ENCODE peak calls at places on chromosomes 12 and 14, in seven cellular contexts. N is skeletal muscle cell, R is foreskin fibroblast, L is renal cortical epithelial cell, D is T-helper 9 cell, P is NCI-H2081, J is NCI-H510A treated with DMSO at 0.1 percent for 48 hours. Z is an unnamed sample.

GRCh38 chr12:116517431-116518045 is 41.6 kb upstream of the MAP1LC3B2 start:
- DNase-seq in N (no peak), R (no peak), L (no peak), D (no peak), P (no peak), J (no peak), Z (no peak)

GRCh38 chr12:79434561-79434960 is 256.2 kb downstream of the PAWR start:
- DNase-seq in N (no peak), R (no peak), L (no peak), D (no peak), P (no peak), J (no peak), Z (no peak)

GRCh38 chr12:10276774-10277173 is 30.9 kb upstream of the KLRD1 start:
- DNase-seq in N (no peak), R (no peak), L (peak), D (no peak), P (no peak), J (no peak), Z (no peak)

GRCh38 chr14:94571395-94571794 is 9.8 kb upstream of the SERPINA5 start:
- DNase-seq in N (no peak), R (no peak), L (no peak), D (no peak), P (no peak), J (no peak), Z (no peak)

GRCh38 chr14:103141117-103141796 is 18.0 kb downstream of the TNFAIP2 start:
- DNase-seq in N (no peak), R (no peak), L (peak), D (peak), P (peak), J (peak), Z (peak)

GRCh38 chr14:36659010-36659821 is 2.4 kb upstream of the PAX9 start:
- DNase-seq in N (no peak), R (no peak), L (no peak), D (no peak), P (no peak), J (peak), Z (no peak)

GRCh38 chr12:10016881-10017280 is 6.5 kb downstream of the CLEC12B start:
- DNase-seq in N (peak), R (no peak), L (peak), D (no peak), P (no peak), J (no peak), Z (no peak)

GRCh38 chr12:49627752-49628360 is 4.5 kb downstream of the PRPF40B start:
- DNase-seq in N (no peak), R (peak), L (peak), D (no peak), P (no peak), J (no peak), Z (peak)

GRCh38 chr12:57055834-57056233 is 5.9 kb upstream of the MYO1A start:
- DNase-seq in N (no peak), R (no peak), L (no peak), D (no peak), P (no peak), J (no peak), Z (no peak)

GRCh38 chr12:24966951-24967564 is 18.2 kb upstream of the BCAT1 start:
- DNase-seq in N (no peak), R (no peak), L (no peak), D (no peak), P (no peak), J (no peak), Z (no peak)

GRCh38 chr12:84740602-84741001 is 172.0 kb downstream of the SLC6A15 start:
- DNase-seq in N (no peak), R (no peak), L (no peak), D (no peak), P (no peak), J (no peak), Z (no peak)

GRCh38 chr12:101875112-101875961 is 2.0 kb upstream of the DRAM1 start:
- DNase-seq in N (no peak), R (no peak), L (peak), D (no peak), P (no peak), J (no peak), Z (no peak)

GRCh38 chr12:116933512-116934246 is 22.9 kb downstream of the FBXW8 start:
- DNase-seq in N (no peak), R (no peak), L (peak), D (no peak), P (no peak), J (no peak), Z (no peak)

GRCh38 chr12:66240106-66240820 is 51.2 kb downstream of the IRAK3 start:
- DNase-seq in N (no peak), R (no peak), L (no peak), D (no peak), P (no peak), J (no peak), Z (no peak)

GRCh38 chr12:108338915-108339657 is at the start of gene CMKLR1:
- DNase-seq in N (no peak), R (no peak), L (no peak), D (no peak), P (no peak), J (no peak), Z (no peak)

GRCh38 chr12:2375871-2376270 is 323.1 kb downstream of the CACNA1C start:
- DNase-seq in N (no peak), R (no peak), L (no peak), D (no peak), P (no peak), J (no peak), Z (no peak)

GRCh38 chr14:51908086-51908485 is 47.7 kb downstream of the GNG2 start:
- DNase-seq in N (no peak), R (no peak), L (no peak), D (no peak), P (no peak), J (no peak), Z (no peak)

GRCh38 chr14:50533806-50534205 is 1.4 kb upstream of the MAP4K5 start:
- DNase-seq in N (no peak), R (no peak), L (no peak), D (no peak), P (no peak), J (no peak), Z (peak)

GRCh38 chr14:76784881-76785280 is 23.6 kb downstream of the VASH1 start:
- DNase-seq in N (peak), R (peak), L (peak), D (peak), P (peak), J (peak), Z (peak)

GRCh38 chr14:96104469-96105057 is 65.4 kb downstream of the C14orf132 start:
- DNase-seq in N (peak), R (peak), L (peak), D (no peak), P (no peak), J (peak), Z (peak)

GRCh38 chr14:70947739-70948138 is 40.5 kb downstream of the PCNX1 start:
- DNase-seq in N (no peak), R (no peak), L (no peak), D (no peak), P (no peak), J (no peak), Z (no peak)

GRCh38 chr14:94581127-94581999 is at the start of gene SERPINA5:
- DNase-seq in N (no peak), R (peak), L (peak), D (no peak), P (no peak), J (no peak), Z (no peak)

GRCh38 chr14:95190857-95191256 is 33.5 kb upstream of the DICER1 start:
- DNase-seq in N (no peak), R (no peak), L (no peak), D (no peak), P (no peak), J (no peak), Z (no peak)

GRCh38 chr12:58395470-58395869 is 454.1 kb downstream of the ATP23 start:
- DNase-seq in N (peak), R (peak), L (peak), D (no peak), P (no peak), J (no peak), Z (no peak)

GRCh38 chr12:9700606-9700956 is 31.1 kb downstream of the CLEC2D start:
- DNase-seq in N (no peak), R (no peak), L (no peak), D (no peak), P (no peak), J (no peak), Z (no peak)

GRCh38 chr12:119334459-119335170 is at the start of gene CCDC60:
- DNase-seq in N (no peak), R (no peak), L (no peak), D (no peak), P (no peak), J (no peak), Z (no peak)

GRCh38 chr12:55717397-55718007 is 1.7 kb downstream of the BLOC1S1 start:
- DNase-seq in N (no peak), R (peak), L (peak), D (no peak), P (no peak), J (no peak), Z (no peak)

GRCh38 chr12:27291862-27292261 is 40.8 kb upstream of the BMAL2 start:
- DNase-seq in N (no peak), R (no peak), L (peak), D (no peak), P (no peak), J (no peak), Z (no peak)

GRCh38 chr14:106790189-106791036 is 1264.0 kb downstream of the TMEM121 start:
- DNase-seq in N (no peak), R (no peak), L (peak), D (peak), P (no peak), J (peak), Z (no peak)

GRCh38 chr12:53999596-54000104 is 311 bp upstream of the HOXC9 start:
- DNase-seq in N (peak), R (peak), L (no peak), D (no peak), P (peak), J (peak), Z (peak)

GRCh38 chr12:7150841-7151240 is 20.7 kb downstream of the CLSTN3 start:
- DNase-seq in N (no peak), R (no peak), L (no peak), D (no peak), P (no peak), J (no peak), Z (no peak)

GRCh38 chr12:64757778-64758177 is 1.4 kb downstream of the GNS start:
- DNase-seq in N (no peak), R (no peak), L (peak), D (no peak), P (no peak), J (no peak), Z (no peak)

GRCh38 chr14:81710232-81710845 is 176.7 kb upstream of the SEL1L start:
- DNase-seq in N (no peak), R (no peak), L (peak), D (no peak), P (peak), J (peak), Z (peak)

GRCh38 chr12:121809712-121810116 is 5.9 kb downstream of the SETD1B start:
- DNase-seq in N (no peak), R (no peak), L (no peak), D (no peak), P (no peak), J (no peak), Z (no peak)

GRCh38 chr14:33401326-33401725 is 462.6 kb downstream of the NPAS3 start:
- DNase-seq in N (no peak), R (no peak), L (no peak), D (no peak), P (no peak), J (no peak), Z (no peak)

GRCh38 chr12:108779998-108780688 is 48.8 kb upstream of the CORO1C start:
- DNase-seq in N (no peak), R (no peak), L (no peak), D (no peak), P (no peak), J (no peak), Z (no peak)

GRCh38 chr12:111505601-111506036 is 93.5 kb downstream of the ATXN2 start:
- DNase-seq in N (no peak), R (no peak), L (no peak), D (no peak), P (no peak), J (no peak), Z (no peak)

Z was measured in AG08396.